ENCODE peak calls at places on chromosomes 3 and 15, in six cellular contexts. Z is fibroblast of pulmonary artery, W is brain microvascular endothelial cell, O is lung, J is heart left ventricle, K is AG09309. B is an unnamed sample.

GRCh38 chr3:43016513-43016865 is 37.4 kb downstream of the GASK1A start:
- DNase-seq in Z (no peak), W (no peak), O (no peak), J (no peak), K (no peak), B (no peak)

GRCh38 chr3:118827446-118827845 is 207.2 kb downstream of the IGSF11 start:
- DNase-seq in Z (no peak), W (no peak), O (no peak), J (no peak), K (no peak), B (no peak)

GRCh38 chr3:171953300-171954022 is 85.9 kb upstream of the FNDC3B start:
- DNase-seq in Z (peak; percentile 36), W (no peak), O (no peak), J (no peak), K (no peak), B (no peak)

GRCh38 chr15:88529021-88529630 is 17.4 kb downstream of the DET1 start:
- DNase-seq in Z (peak; percentile 48), W (no peak), O (no peak), J (no peak), K (peak; percentile 46), B (no peak)

GRCh38 chr3:98593046-98593936 is at the start of gene CPOX:
- DNase-seq in Z (peak; percentile 91), W (peak; percentile 88), O (peak; percentile 89), J (peak; percentile 88), K (peak; percentile 33), B (peak; percentile 51)

GRCh38 chr3:97658670-97659285 is 105.8 kb upstream of the ARL6 start:
- DNase-seq in Z (peak; percentile 35), W (no peak), O (no peak), J (no peak), K (no peak), B (peak; percentile 0)

GRCh38 chr3:33006081-33006480 is 54.6 kb downstream of the CCR4 start:
- DNase-seq in Z (no peak), W (no peak), O (no peak), J (no peak), K (no peak), B (no peak)

GRCh38 chr3:131216801-131217200 is 164.8 kb upstream of the NUDT16 start:
- DNase-seq in Z (peak; percentile 84), W (peak; percentile 90), O (no peak), J (no peak), K (no peak), B (peak; percentile 14)

GRCh38 chr3:37974121-37974927 is 16.3 kb upstream of the VILL start:
- DNase-seq in Z (peak; percentile 75), W (peak; percentile 59), O (peak; percentile 65), J (peak; percentile 59), K (no peak), B (no peak)

GRCh38 chr15:41513282-41514227 is at the start of gene LTK:
- DNase-seq in Z (no peak), W (no peak), O (no peak), J (no peak), K (no peak), B (no peak)

GRCh38 chr3:71581981-71582611 is 1.4 kb downstream of the FOXP1 start:
- DNase-seq in Z (no peak), W (no peak), O (peak; percentile 67), J (peak; percentile 67), K (no peak), B (no peak)

GRCh38 chr3:158794936-158795518 is 6.8 kb upstream of the MFSD1 start:
- DNase-seq in Z (peak; percentile 68), W (peak; percentile 41), O (no peak), J (no peak), K (no peak), B (no peak)

GRCh38 chr15:60362318-60363023 is 35.3 kb downstream of the ANXA2 start:
- DNase-seq in Z (peak; percentile 61), W (peak; percentile 80), O (no peak), J (no peak), K (peak; percentile 72), B (peak; percentile 72)

GRCh38 chr3:61637088-61638051 is 76.0 kb downstream of the PTPRG start:
- DNase-seq in Z (peak; percentile 46), W (peak; percentile 42), O (no peak), J (peak; percentile 22), K (no peak), B (no peak)
- H3K4me3 ChIP-seq in Z (peak overlapping the region; percentile 38), W (no peak overlapping the region), O (no peak overlapping the region), J (peak overlapping the region; percentile 49), K (no peak overlapping the region), B (no peak overlapping the region)

GRCh38 chr3:5220193-5220592 is 32.7 kb downstream of the EDEM1 start:
- DNase-seq in Z (no peak), W (no peak), O (no peak), J (no peak), K (no peak), B (no peak)
- H3K4me3 ChIP-seq in Z (no peak overlapping the region), W (no peak overlapping the region), O (no peak overlapping the region), J (no peak overlapping the region), K (no peak overlapping the region), B (no peak overlapping the region)

DNA sequence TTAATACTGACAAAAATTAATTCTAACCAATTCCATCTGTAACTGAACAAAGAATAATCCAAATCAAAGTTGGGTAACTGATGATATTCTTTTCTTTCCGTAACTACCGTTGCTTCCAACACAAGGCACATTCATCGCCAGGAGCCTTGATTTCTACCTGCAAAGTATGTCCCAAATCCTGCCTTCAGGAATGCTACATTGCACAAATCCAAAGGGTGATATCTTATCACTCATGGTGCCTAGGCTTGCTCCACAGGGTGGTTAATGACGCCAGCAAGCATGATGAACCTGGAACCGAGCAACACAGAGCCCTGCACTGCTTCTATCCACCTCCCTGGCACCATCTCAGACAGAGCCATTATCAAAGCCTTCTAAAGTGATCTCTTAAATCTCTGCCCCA is 772.7 kb downstream of the ROBO1 start:
- DNase-seq in Z (no peak), W (no peak), O (no peak), J (no peak), K (no peak), B (no peak)
- H3K4me3 ChIP-seq in Z (no peak overlapping the region), W (no peak overlapping the region), O (no peak overlapping the region), J (no peak overlapping the region), K (no peak overlapping the region), B (no peak overlapping the region)

DNA sequence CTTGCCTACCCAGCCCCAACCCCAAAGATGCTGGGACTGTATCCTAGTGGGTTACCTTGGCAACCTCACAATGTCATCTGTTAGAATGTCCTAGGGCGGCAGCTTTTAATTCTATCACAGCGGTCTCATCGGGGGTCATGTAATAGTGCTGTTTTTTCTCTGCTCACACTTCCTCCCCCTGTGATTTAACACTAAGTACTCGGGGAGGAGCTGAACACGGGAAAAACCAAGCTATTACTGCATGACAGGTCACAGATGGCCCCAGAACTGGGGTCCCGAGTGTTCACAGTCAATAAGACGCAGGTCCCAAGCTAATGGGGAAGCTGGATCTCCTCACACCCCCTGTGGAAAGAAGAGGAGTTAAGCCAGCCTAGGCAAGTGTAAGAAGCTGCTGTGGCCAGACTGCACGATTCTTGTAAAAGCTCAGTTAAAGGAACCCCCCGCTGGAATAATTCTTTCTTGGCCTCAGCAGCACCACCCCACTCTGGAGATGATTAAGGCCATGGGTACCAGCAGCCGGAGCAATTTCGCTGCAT is 2.5 kb upstream of the RFTN1 start:
- DNase-seq in Z (no peak), W (no peak), O (no peak), J (no peak), K (no peak), B (no peak)
- H3K4me3 ChIP-seq in Z (no peak overlapping the region), W (no peak overlapping the region), O (no peak overlapping the region), J (no peak overlapping the region), K (no peak overlapping the region), B (no peak overlapping the region)

DNA sequence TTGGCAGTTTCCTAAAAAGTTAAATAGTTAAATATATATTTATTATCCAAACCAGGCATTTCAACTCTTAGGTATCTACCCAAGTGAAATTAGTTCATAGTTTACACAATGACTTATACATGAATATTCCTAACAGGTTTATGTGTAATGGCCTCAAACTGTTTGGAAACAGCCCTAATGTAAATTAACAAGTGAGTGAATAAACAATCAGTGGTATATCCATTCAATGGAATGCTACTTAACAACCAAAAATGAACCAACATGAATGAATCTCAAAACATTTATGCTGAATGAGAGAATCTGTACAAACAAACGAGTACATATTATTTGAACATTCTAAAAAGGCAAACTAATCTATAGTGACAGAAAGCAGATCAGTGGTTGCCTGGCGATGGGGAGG is 33.5 kb downstream of the PRTG start:
- DNase-seq in Z (no peak), W (no peak), O (no peak), J (no peak), K (no peak), B (no peak)
- H3K4me3 ChIP-seq in Z (no peak overlapping the region), W (no peak overlapping the region), O (no peak overlapping the region), J (no peak overlapping the region), K (no peak overlapping the region), B (no peak overlapping the region)

GRCh38 chr3:129344540-129345220 is 66.0 kb downstream of the HMCES start:
- DNase-seq in Z (peak; percentile 37), W (no peak), O (no peak), J (no peak), K (no peak), B (no peak)
- H3K4me3 ChIP-seq in Z (no peak overlapping the region), W (no peak overlapping the region), O (no peak overlapping the region), J (no peak overlapping the region), K (no peak overlapping the region), B (no peak overlapping the region)

DNA sequence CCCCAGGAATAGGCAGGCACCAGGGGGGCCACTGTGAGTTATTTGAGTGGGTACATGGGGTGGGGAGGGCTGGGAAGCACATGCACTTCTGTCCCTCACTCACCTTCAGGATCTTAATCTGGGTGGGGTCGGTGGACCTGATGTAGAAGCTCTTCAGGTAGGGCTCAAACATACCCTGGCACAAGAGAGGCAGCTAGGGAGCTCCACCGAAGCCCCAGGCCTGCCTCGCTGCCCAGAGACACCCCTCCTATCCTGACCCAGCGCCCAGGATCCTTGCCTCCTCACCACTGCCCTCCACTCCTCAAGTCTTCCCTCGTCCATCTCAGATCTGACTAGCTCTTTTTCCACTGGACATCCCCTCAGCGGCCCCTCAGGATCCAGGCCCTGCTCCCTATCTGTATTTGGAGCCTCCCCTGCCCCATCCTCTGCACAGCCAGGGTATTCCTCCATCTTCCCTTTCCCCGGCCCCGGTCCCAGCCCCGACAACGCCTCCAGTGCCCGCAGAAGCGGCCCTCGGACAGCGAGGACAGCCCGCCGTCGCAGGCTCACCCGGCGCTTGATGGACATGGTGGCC is 30.0 kb downstream of the AP3B2 start:
- DNase-seq in Z (no peak), W (no peak), O (no peak), J (no peak), K (no peak), B (no peak)
- H3K4me3 ChIP-seq in Z (no peak overlapping the region), W (no peak overlapping the region), O (peak overlapping the region; percentile 8), J (no peak overlapping the region), K (no peak overlapping the region), B (no peak overlapping the region)